ENCODE peak calls at places on chromosomes 4 and X, in five cellular contexts. J is dermis blood vessel endothelial cell, G is substantia nigra, K is body of pancreas, L is globus pallidus. D is an unnamed sample.

GRCh38 chr4:94160774-94161173 is 46.9 kb upstream of the SMARCAD1 start:
- DNase-seq in J (no peak), G (no peak), K (no peak), L (no peak), D (no peak)

GRCh38 chr4:140183270-140183669 is 29.3 kb upstream of the MAML3 start:
- DNase-seq in J (no peak), G (no peak), K (no peak), L (no peak), D (no peak)

GRCh38 chr4:7398104-7398423 is 36.7 kb downstream of the PSAPL1 start:
- DNase-seq in J (no peak), G (no peak), K (peak; percentile 78), L (no peak), D (no peak)

GRCh38 chrX:149374751-149375150 is 130.4 kb downstream of the IDS start:
- DNase-seq in J (no peak), G (no peak), K (no peak), L (no peak), D (no peak)

GRCh38 chrX:23783569-23784486 is 855 bp downstream of the SAT1 start:
- DNase-seq in J (no peak), G (no peak), K (peak; percentile 15), L (no peak), D (peak; percentile 11)

GRCh38 chrX:39652336-39652735 is 445.4 kb downstream of the BCOR start:
- DNase-seq in J (peak; percentile 50), G (peak; percentile 1), K (peak; percentile 20), L (peak; percentile 42), D (no peak)

GRCh38 chrX:106615041-106615440 is 3.3 kb downstream of the RADX start:
- DNase-seq in J (no peak), G (no peak), K (no peak), L (peak; percentile 18), D (no peak)

GRCh38 chr4:74675673-74676279 is 118.5 kb downstream of the BTC start:
- DNase-seq in J (peak; percentile 83), G (no peak), K (peak; percentile 32), L (no peak), D (no peak)

GRCh38 chrX:138740361-138740760 is 28.8 kb upstream of the FGF13 start:
- DNase-seq in J (no peak), G (no peak), K (no peak), L (no peak), D (no peak)

D was measured in activated T-helper 2 cell treated with anti-CD3 and anti-CD28 coated beads, Interferon-gamma antibody, Interleukin-2, Interleukin-4, amounts not matched to agents 10 μg/mL and 5 μg/mL and 100 μg/mL, durations not matched to agents 14 hours and 24 hours and 36 hours.